ENCODE peak calls at places on chromosomes 7 and 10, in six cellular contexts. J, X, Q, C, S and B are unnamed samples.

GRCh38 chr7:70044525-70044924 is 446.2 kb downstream of the AUTS2 start:
- DNase-seq in Q (no peak), X (no peak), J (no peak), S (no peak), C (no peak), B (no peak)

GRCh38 chr7:96993453-96993865 is 11.9 kb upstream of the DLX6 start:
- DNase-seq in C (no peak), X (no peak), S (no peak), J (no peak), Q (no peak), B (no peak)

GRCh38 chr7:5850944-5851343 is 29.7 kb upstream of the OCM start:
- DNase-seq in S (no peak), J (no peak), C (no peak), X (no peak), Q (no peak), B (no peak)

GRCh38 chr10:69088801-69089501 is 1.0 kb downstream of the SRGN start:
- DNase-seq in J (no peak), X (peak), Q (peak), S (no peak), C (no peak), B (no peak)

GRCh38 chr10:130179640-130180039 is 43.4 kb downstream of the GLRX3 start:
- DNase-seq in J (no peak), S (no peak), X (peak), C (peak), Q (peak), B (peak)

GRCh38 chr7:38328814-38329213 is 55.4 kb upstream of the TARP start:
- DNase-seq in S (no peak), X (no peak), Q (no peak), J (no peak), C (no peak), B (no peak)

GRCh38 chr7:82593780-82594179 is 150.2 kb upstream of the CACNA2D1 start:
- DNase-seq in Q (no peak), C (no peak), J (no peak), S (no peak), X (no peak), B (no peak)

GRCh38 chr10:70272925-70273316 is 10.9 kb downstream of the NPFFR1 start:
- DNase-seq in C (no peak), J (no peak), Q (peak), X (no peak), S (no peak), B (peak)

GRCh38 chr7:11760372-11760771 is 71.6 kb downstream of the THSD7A start:
- DNase-seq in Q (peak), S (no peak), C (no peak), X (no peak), J (no peak), B (no peak)

GRCh38 chr10:44012921-44013320 is 364.2 kb upstream of the ZNF32 start:
- DNase-seq in S (no peak), C (no peak), Q (no peak), J (no peak), X (no peak), B (no peak)

GRCh38 chr10:91883549-91884542 is 25.4 kb downstream of the FGFBP3 start:
- DNase-seq in X (no peak), J (no peak), Q (peak), S (no peak), C (peak), B (peak)

GRCh38 chr7:78018541-78019456 is 220.2 kb downstream of the PHTF2 start:
- DNase-seq in Q (peak), J (peak), S (no peak), X (no peak), C (no peak), B (peak)

GRCh38 chr10:24542314-24543270 is 181.1 kb downstream of the ARHGAP21 start:
- DNase-seq in J (no peak), C (no peak), S (no peak), Q (no peak), X (no peak), B (no peak)

GRCh38 chr10:124706462-124706857 is 37.7 kb downstream of the FAM53B start:
- DNase-seq in S (no peak), Q (no peak), X (no peak), J (no peak), C (no peak), B (no peak)

GRCh38 chr10:2985729-2986232 is 81.6 kb upstream of the PFKP start:
- DNase-seq in X (no peak), C (no peak), S (no peak), Q (no peak), J (no peak), B (peak)

GRCh38 chr10:44341901-44342300 is 43.0 kb downstream of the CXCL12 start:
- DNase-seq in Q (no peak), X (no peak), J (no peak), S (no peak), C (no peak), B (no peak)

GRCh38 chr7:2530076-2530967 is 10.7 kb downstream of the LFNG start:
- DNase-seq in J (peak), X (peak), C (no peak), Q (no peak), S (peak), B (peak)

GRCh38 chr7:136618788-136619187 is 249.7 kb upstream of the CHRM2 start:
- DNase-seq in X (no peak), J (no peak), Q (no peak), S (no peak), C (no peak), B (no peak)

GRCh38 chr7:66076459-66077329 is 1.1 kb downstream of the ASL start:
- DNase-seq in J (no peak), Q (no peak), X (no peak), C (no peak), S (no peak), B (no peak)

GRCh38 chr7:42372498-42372897 is 135.5 kb upstream of the GLI3 start:
- DNase-seq in J (no peak), Q (no peak), C (no peak), X (no peak), S (no peak), B (no peak)